ENCODE peak calls at places on chromosome 14, in four cellular contexts. One of them, this sample, is unnamed. For H3K4me1, the result is how much of the 10 kb centered on the place peaks cover.

GRCh38 chr14:106347291-106347778 is 821.0 kb downstream of the TMEM121 start:
- DNase-seq in DND-41: no peak
- DNase-seq in HCT116: no peak
- DNase-seq in uterus: no peak
- DNase-seq in this sample: no peak

GRCh38 chr14:95313707-95314106 is 6.0 kb downstream of the CLMN start:
- DNase-seq in DND-41: no peak
- DNase-seq in HCT116: no peak
- DNase-seq in uterus: peak
- DNase-seq in this sample: peak

GRCh38 chr14:63178912-63179311 is 25.3 kb upstream of the RHOJ start:
- DNase-seq in DND-41: no peak
- DNase-seq in HCT116: no peak
- DNase-seq in uterus: no peak
- DNase-seq in this sample: no peak

GRCh38 chr14:69268763-69269162 is 8.8 kb downstream of the GALNT16 start:
- DNase-seq in DND-41: no peak
- DNase-seq in HCT116: no peak
- DNase-seq in uterus: no peak
- DNase-seq in this sample: no peak

GRCh38 chr14:68210729-68211299 is 391.2 kb downstream of the RAD51B start:
- DNase-seq in DND-41: peak
- DNase-seq in HCT116: no peak
- DNase-seq in uterus: no peak
- DNase-seq in this sample: no peak

GRCh38 chr14:62691613-62692489 is 353.4 kb downstream of the KCNH5 start:
- DNase-seq in DND-41: no peak
- DNase-seq in HCT116: no peak
- DNase-seq in uterus: peak
- DNase-seq in this sample: no peak

GRCh38 chr14:63438065-63438757 is 105.0 kb downstream of the PPP2R5E start:
- DNase-seq in DND-41: peak
- DNase-seq in HCT116: peak
- DNase-seq in uterus: peak
- DNase-seq in this sample: peak

GRCh38 chr14:63515240-63515639 is 27.9 kb downstream of the PPP2R5E start:
- DNase-seq in DND-41: no peak
- DNase-seq in HCT116: no peak
- DNase-seq in uterus: no peak
- DNase-seq in this sample: no peak

GRCh38 chr14:58444627-58445026 is 17.1 kb downstream of the KIAA0586 start:
- DNase-seq in DND-41: no peak
- DNase-seq in HCT116: no peak
- DNase-seq in uterus: no peak
- DNase-seq in this sample: no peak

GRCh38 chr14:90810808-90811207 is 5.4 kb downstream of the TTC7B start:
- DNase-seq in DND-41: no peak
- DNase-seq in HCT116: no peak
- DNase-seq in uterus: no peak
- DNase-seq in this sample: peak

GRCh38 chr14:100384819-100385813 is 62.0 kb downstream of the SLC25A47 start:
- DNase-seq in DND-41: no peak
- DNase-seq in HCT116: peak
- DNase-seq in uterus: no peak
- DNase-seq in this sample: no peak

GRCh38 chr14:78324353-78324752 is 154.2 kb downstream of the NRXN3 start:
- DNase-seq in DND-41: no peak
- DNase-seq in HCT116: no peak
- DNase-seq in uterus: no peak
- DNase-seq in this sample: no peak

GRCh38 chr14:56953884-56954283 is 143.6 kb upstream of the OTX2 start:
- DNase-seq in DND-41: no peak
- DNase-seq in HCT116: no peak
- DNase-seq in uterus: no peak
- DNase-seq in this sample: no peak

GRCh38 chr14:80215756-80216581 is 4.7 kb upstream of the DIO2 start:
- DNase-seq in DND-41: no peak
- DNase-seq in HCT116: no peak
- DNase-seq in uterus: no peak
- DNase-seq in this sample: peak

GRCh38 chr14:36221097-36221496 is 44.6 kb upstream of the PTCSC3 start:
- DNase-seq in DND-41: no peak
- DNase-seq in HCT116: no peak
- DNase-seq in uterus: no peak
- DNase-seq in this sample: no peak

GRCh38 chr14:92108345-92109254 is 2.2 kb upstream of the ATXN3 start:
- DNase-seq in DND-41: peak
- DNase-seq in HCT116: no peak
- DNase-seq in uterus: no peak
- DNase-seq in this sample: no peak

GRCh38 chr14:101843665-101844064 is 82.2 kb downstream of the PPP2R5C start:
- DNase-seq in DND-41: peak
- DNase-seq in HCT116: no peak
- DNase-seq in uterus: no peak
- DNase-seq in this sample: no peak

GRCh38 chr14:92471919-92472318 is 41.7 kb upstream of the RIN3 start:
- DNase-seq in DND-41: no peak
- DNase-seq in HCT116: peak
- DNase-seq in uterus: no peak
- DNase-seq in this sample: no peak

GRCh38 chr14:24135834-24136683 is at the start of gene PSME1:
- DNase-seq in DND-41: peak
- DNase-seq in HCT116: peak
- DNase-seq in uterus: peak
- DNase-seq in this sample: peak

GRCh38 chr14:99327458-99328250 is 55.7 kb upstream of the BCL11B start:
- DNase-seq in DND-41: no peak
- DNase-seq in HCT116: no peak
- DNase-seq in uterus: no peak
- DNase-seq in this sample: no peak

GRCh38 chr14:24307575-24308341 is at the start of gene CIDEB:
- DNase-seq in DND-41: peak
- DNase-seq in HCT116: no peak
- DNase-seq in uterus: peak
- DNase-seq in this sample: no peak

GRCh38 chr14:94213741-94214140 is 39.6 kb downstream of the PPP4R4 start:
- DNase-seq in DND-41: no peak
- DNase-seq in HCT116: no peak
- DNase-seq in uterus: no peak
- DNase-seq in this sample: no peak

GRCh38 chr14:75068294-75069020 is 984 bp upstream of the ZC2HC1C start:
- DNase-seq in DND-41: no peak
- DNase-seq in HCT116: no peak
- DNase-seq in uterus: no peak
- DNase-seq in this sample: no peak

GRCh38 chr14:19949218-19949617 is 18.5 kb downstream of the OR4K1 start:
- DNase-seq in DND-41: no peak
- DNase-seq in HCT116: no peak
- DNase-seq in uterus: no peak
- DNase-seq in this sample: no peak

GRCh38 chr14:44316647-44317432 is 190.2 kb downstream of the FSCB start:
- DNase-seq in DND-41: no peak
- DNase-seq in HCT116: peak
- DNase-seq in uterus: no peak
- DNase-seq in this sample: no peak

DNA sequence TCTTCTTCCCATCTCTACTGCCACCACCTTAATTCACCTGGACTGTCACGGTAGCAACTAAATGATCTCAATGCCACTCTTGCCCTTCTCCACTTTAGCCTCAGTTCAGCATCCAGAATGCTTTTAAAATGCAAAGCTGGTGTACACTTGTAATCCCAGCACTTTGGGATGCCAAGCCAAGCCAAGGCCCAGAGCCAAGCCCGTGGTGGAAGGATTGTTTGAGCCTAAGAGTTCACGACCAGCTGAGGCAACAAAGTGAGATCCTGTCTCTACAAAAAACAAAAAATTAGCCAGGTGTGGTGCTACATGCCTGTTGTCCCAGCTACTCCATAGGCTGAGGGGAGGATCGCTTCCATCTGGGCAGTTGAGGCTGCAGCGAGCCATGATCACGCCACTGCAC is 5.9 kb downstream of the CIPC start:
- DNase-seq in DND-41: no peak
- DNase-seq in HCT116: no peak
- DNase-seq in uterus: no peak
- DNase-seq in this sample: no peak
- H3K4me1 ChIP-seq in DND-41: under half
- H3K4me1 ChIP-seq in HCT116: under half
- H3K4me1 ChIP-seq in uterus: under half
- H3K4me1 ChIP-seq in this sample: half or more

GRCh38 chr14:103343164-103343879 is 9.3 kb downstream of the EIF5 start:
- DNase-seq in DND-41: no peak
- DNase-seq in HCT116: no peak
- DNase-seq in uterus: no peak
- DNase-seq in this sample: no peak
- TF ChIP-seq CTCF in DND-41: no peak
- TF ChIP-seq CTCF in HCT116: no peak
- TF ChIP-seq CTCF in uterus: no peak
- TF ChIP-seq CTCF in this sample: no peak

GRCh38 chr14:31020834-31021575 is 4.4 kb upstream of the AP4S1 start:
- DNase-seq in DND-41: no peak
- DNase-seq in HCT116: no peak
- DNase-seq in uterus: no peak
- DNase-seq in this sample: no peak
- H3K4me1 ChIP-seq in DND-41: under half
- H3K4me1 ChIP-seq in HCT116: under half
- H3K4me1 ChIP-seq in uterus: under half
- H3K4me1 ChIP-seq in this sample: under half

GRCh38 chr14:71103662-71104484 is 196.6 kb downstream of the PCNX1 start:
- DNase-seq in DND-41: peak
- DNase-seq in HCT116: peak
- DNase-seq in uterus: no peak
- DNase-seq in this sample: no peak
- TF ChIP-seq CTCF in DND-41: peak
- TF ChIP-seq CTCF in HCT116: peak
- TF ChIP-seq CTCF in uterus: peak
- TF ChIP-seq CTCF in this sample: peak

GRCh38 chr14:97162621-97163020 is 365.4 kb downstream of the VRK1 start:
- DNase-seq in DND-41: no peak
- DNase-seq in HCT116: no peak
- DNase-seq in uterus: no peak
- DNase-seq in this sample: no peak

GRCh38 chr14:97155814-97156213 is 358.6 kb downstream of the VRK1 start:
- DNase-seq in DND-41: no peak
- DNase-seq in HCT116: no peak
- DNase-seq in uterus: no peak
- DNase-seq in this sample: no peak

GRCh38 chr14:97156705-97157104 is 359.5 kb downstream of the VRK1 start:
- DNase-seq in DND-41: no peak
- DNase-seq in HCT116: no peak
- DNase-seq in uterus: no peak
- DNase-seq in this sample: no peak

GRCh38 chr14:97158102-97158501 is 360.9 kb downstream of the VRK1 start:
- DNase-seq in DND-41: no peak
- DNase-seq in HCT116: no peak
- DNase-seq in uterus: no peak
- DNase-seq in this sample: no peak

DNA sequence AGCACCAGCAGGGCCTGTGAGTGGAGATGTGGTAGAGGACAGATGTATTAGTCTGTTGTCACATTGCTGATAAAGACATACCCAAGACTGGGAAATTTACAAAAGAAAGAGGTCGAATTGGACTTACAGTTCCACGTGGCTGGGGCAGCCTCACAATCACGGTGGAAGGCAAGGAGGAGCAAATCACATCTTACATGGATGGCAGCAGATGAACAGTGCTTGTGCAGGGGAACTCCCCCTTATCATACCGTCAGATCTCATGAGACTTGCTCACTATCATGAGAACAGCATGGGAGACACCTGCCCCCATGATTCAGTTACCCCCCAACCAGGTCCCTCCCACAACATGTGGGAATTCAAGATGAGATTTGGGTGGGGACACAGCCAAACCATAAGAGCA is 361.9 kb downstream of the VRK1 start:
- DNase-seq in DND-41: no peak
- DNase-seq in HCT116: no peak
- DNase-seq in uterus: no peak
- DNase-seq in this sample: no peak
- H3K4me1 ChIP-seq in DND-41: under half
- H3K4me1 ChIP-seq in HCT116: under half
- H3K4me1 ChIP-seq in uterus: under half
- H3K4me1 ChIP-seq in this sample: under half

DNA sequence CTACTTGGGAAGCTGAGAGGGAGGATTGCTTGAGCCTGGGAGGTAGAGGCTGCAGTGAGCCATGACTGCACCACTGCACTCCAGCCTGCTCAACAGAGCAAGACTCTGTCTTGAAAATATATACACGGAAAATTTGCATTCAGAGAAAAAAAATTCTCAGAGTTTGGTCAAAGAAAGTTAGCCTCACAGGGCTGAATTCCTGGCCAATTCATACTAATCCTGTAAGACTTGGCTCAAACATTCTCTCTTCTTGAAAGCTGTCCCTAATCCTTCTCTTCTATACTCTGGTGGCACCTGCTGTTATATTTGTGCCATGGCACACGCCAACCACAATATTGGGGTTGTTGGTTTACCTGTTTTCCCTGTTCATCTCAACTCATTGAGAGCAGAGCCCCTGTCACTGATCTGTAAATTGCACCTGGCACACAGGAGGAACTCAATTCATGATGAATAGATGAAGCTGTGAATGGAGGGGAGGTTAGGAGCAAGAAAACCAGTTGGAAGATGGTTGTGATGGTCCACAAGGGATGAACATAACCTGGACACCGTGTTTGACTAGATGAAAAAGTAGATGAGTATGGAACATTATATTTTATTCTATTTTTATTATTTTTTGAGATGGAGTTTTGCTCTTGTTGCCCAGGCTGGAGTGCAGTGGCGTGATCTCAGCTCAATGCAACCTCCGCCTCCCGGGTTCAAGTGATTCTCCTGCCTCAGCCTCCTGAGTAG is 36.8 kb upstream of the SPTSSA start:
- DNase-seq in DND-41: peak
- DNase-seq in HCT116: peak
- DNase-seq in uterus: no peak
- DNase-seq in this sample: no peak
- TF ChIP-seq CTCF in DND-41: peak
- TF ChIP-seq CTCF in HCT116: peak
- TF ChIP-seq CTCF in uterus: no peak
- TF ChIP-seq CTCF in this sample: peak